ENCODE peak calls at places on chromosomes 6 and 20, in seven cellular contexts. U is WTC11, B is heart right ventricle, N is A549, O is right lobe of liver, V is HFFc6, L is B cell. M is an unnamed sample.

GRCh38 chr6:156169361-156169760 is 607.8 kb upstream of the ARID1B start:
- DNase-seq in N (no peak), B (no peak), U (no peak), V (no peak), L (no peak), O (no peak), M (no peak)

GRCh38 chr6:34370371-34370770 is 22.1 kb downstream of the NUDT3 start:
- DNase-seq in N (no peak), U (no peak), L (no peak), V (no peak), O (no peak), B (no peak), M (no peak)

GRCh38 chr20:37316775-37317170 is 27.3 kb downstream of the MANBAL start:
- DNase-seq in V (no peak), N (no peak), U (no peak), L (no peak), O (no peak), B (no peak), M (no peak)

GRCh38 chr6:43076093-43076927 is at the start of gene PTK7:
- DNase-seq in O (no peak), V (no peak), U (peak; percentile 86), L (no peak), B (no peak), N (peak; percentile 28), M (peak; percentile 90)

GRCh38 chr6:27238010-27238983 is 9.2 kb upstream of the PRSS16 start:
- DNase-seq in N (peak; percentile 50), O (no peak), L (no peak), B (no peak), V (peak; percentile 19), U (peak; percentile 53), M (no peak)

GRCh38 chr20:63863798-63864544 is 1.1 kb upstream of the TPD52L2 start:
- DNase-seq in B (peak; percentile 84), V (peak; percentile 62), N (peak; percentile 85), U (peak; percentile 65), O (peak; percentile 91), L (peak; percentile 94), M (peak; percentile 96)

GRCh38 chr6:43268348-43268685 is 25.0 kb downstream of the TTBK1 start:
- DNase-seq in B (peak; percentile 44), N (no peak), L (no peak), V (no peak), O (peak; percentile 87), U (no peak), M (peak; percentile 91)

GRCh38 chr6:91697010-91697694 is 1110.3 kb upstream of the MAP3K7 start:
- DNase-seq in V (no peak), N (no peak), O (no peak), L (no peak), U (no peak), B (no peak), M (no peak)

GRCh38 chr6:45072014-45072413 is 256.1 kb upstream of the RUNX2 start:
- DNase-seq in L (no peak), U (no peak), B (no peak), N (no peak), O (no peak), V (no peak), M (no peak)

GRCh38 chr6:37489697-37490336 is 9.9 kb downstream of the CCDC167 start:
- DNase-seq in L (no peak), B (peak; percentile 39), V (no peak), N (no peak), U (no peak), O (no peak), M (peak; percentile 64)
- TF ChIP-seq CTCF in L (peak; percentile 29), B (no peak), V (peak; percentile 70), N (no peak), U (no peak), O (no peak), M (no peak)

GRCh38 chr6:85118233-85118632 is 331.6 kb upstream of the NT5E start:
- DNase-seq in B (no peak), O (no peak), V (no peak), U (peak; percentile 42), L (no peak), N (no peak), M (no peak)
- TF ChIP-seq CTCF in B (no peak), O (no peak), V (peak; percentile 56), U (peak; percentile 54), L (no peak), N (no peak), M (no peak)

GRCh38 chr20:47985092-47985850 is 200.0 kb upstream of the SULF2 start:
- DNase-seq in V (no peak), L (peak; percentile 14), U (peak; percentile 34), O (no peak), B (no peak), N (peak; percentile 40), M (no peak)

GRCh38 chr20:47984437-47984836 is 199.2 kb upstream of the SULF2 start:
- DNase-seq in V (no peak), L (no peak), O (no peak), B (no peak), U (no peak), N (no peak), M (no peak)

GRCh38 chr20:47980336-47981177 is 195.3 kb upstream of the SULF2 start:
- DNase-seq in N (no peak), L (no peak), U (no peak), V (no peak), O (no peak), B (no peak), M (no peak)

GRCh38 chr20:47982574-47983360 is 197.5 kb upstream of the SULF2 start:
- DNase-seq in U (no peak), V (no peak), L (peak; percentile 42), N (no peak), O (no peak), B (no peak), M (no peak)

DNA sequence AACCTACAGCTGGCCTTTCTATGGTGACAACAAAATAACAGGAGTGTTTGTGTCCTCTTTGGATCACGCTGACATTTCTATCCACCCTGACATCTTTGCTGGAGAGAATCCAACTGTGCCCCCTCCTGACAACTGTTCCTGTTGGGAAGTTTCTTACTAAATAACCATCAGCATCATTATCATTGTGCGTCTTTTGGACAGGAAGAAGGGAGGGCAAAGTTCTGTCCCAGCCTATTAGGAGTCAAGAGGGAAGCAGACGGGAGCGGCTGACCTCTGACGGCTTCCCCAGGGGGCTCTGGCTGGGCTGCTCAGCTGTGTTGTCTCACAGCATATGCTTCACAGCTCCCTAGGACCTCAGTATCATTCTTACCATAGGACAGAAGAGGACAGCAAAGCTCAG is 196.0 kb upstream of the SULF2 start:
- DNase-seq in O (no peak), U (no peak), N (no peak), L (no peak), B (no peak), V (no peak), M (no peak)
- TF ChIP-seq CTCF in O (no peak), U (no peak), N (no peak), L (no peak), B (no peak), V (no peak), M (no peak)

GRCh38 chr6:35419961-35420360 is 32.2 kb upstream of the FANCE start:
- DNase-seq in O (no peak), L (no peak), V (no peak), U (no peak), B (no peak), N (no peak), M (no peak)

GRCh38 chr6:35415065-35415880 is 36.9 kb upstream of the FANCE start:
- DNase-seq in V (peak; percentile 92), L (no peak), O (peak; percentile 95), N (peak; percentile 83), B (peak; percentile 58), U (peak; percentile 64), M (peak; percentile 82)

GRCh38 chr6:35417979-35418661 is 34.0 kb upstream of the FANCE start:
- DNase-seq in O (peak; percentile 95), L (no peak), B (no peak), N (no peak), U (no peak), V (no peak), M (no peak)

GRCh38 chr6:35413911-35414310 is 38.2 kb upstream of the FANCE start:
- DNase-seq in O (no peak), U (no peak), L (no peak), N (no peak), B (no peak), V (no peak), M (no peak)

DNA sequence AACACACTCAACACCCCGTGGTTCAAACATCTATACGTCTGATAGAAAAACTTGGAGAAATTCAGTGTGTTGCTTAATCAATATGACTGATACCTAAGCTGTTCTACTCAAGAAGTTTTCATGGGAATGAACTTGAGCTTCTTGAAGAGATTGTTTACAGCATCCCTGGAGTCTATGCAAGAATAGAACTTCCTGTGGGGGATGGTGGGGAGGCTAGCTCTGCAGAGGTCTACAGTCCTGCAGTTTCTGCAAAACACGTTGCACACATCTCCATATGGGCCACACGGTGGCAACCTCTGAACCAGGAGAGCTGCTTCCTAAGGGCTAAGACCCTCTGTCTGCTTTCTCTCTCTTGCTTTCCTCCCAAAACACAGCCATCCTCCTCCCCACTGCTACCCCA is 32.7 kb upstream of the FANCE start:
- DNase-seq in N (peak; percentile 16), U (no peak), V (peak; percentile 54), O (no peak), L (no peak), B (no peak), M (no peak)
- TF ChIP-seq CTCF in N (no peak), U (no peak), V (peak; percentile 70), O (no peak), L (no peak), B (no peak), M (no peak)

DNA sequence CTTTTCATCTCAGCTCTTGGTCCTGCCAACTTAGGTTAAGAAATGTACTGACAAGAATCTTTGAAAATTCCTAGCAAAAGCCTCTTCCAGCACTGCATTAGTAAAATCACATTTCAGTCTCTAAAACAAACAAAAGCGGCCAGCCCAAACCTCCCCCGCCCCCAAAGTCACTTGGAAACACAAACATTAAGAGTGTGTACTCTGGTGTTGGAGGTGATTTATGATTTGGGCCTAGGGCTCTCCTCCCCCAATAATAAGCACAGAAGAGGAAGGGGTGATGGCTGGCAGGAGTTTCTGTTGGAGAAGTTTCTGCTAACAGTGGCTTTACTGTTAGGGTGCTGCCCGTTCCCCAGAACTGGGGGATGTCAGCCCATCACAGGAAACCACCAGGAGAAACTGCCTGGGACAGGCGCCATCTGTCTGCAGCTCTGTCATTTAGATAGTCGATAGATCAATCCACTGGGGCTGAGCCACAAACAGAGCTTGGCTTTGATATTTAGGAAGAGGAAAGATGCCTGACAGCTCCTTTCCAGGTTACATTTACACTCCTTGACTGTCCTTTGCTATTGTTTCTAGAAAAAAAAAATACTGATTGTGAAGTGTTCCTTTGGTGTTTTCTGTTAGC is 199.5 kb downstream of the CD83 start:
- DNase-seq in U (peak; percentile 42), B (no peak), O (peak; percentile 50), V (no peak), N (no peak), L (no peak), M (no peak)
- TF ChIP-seq CTCF in U (no peak), B (peak; percentile 3), O (peak; percentile 33), V (no peak), N (peak; percentile 25), L (no peak), M (no peak)